ENCODE peak calls at places on chromosomes 7 and 10, in four cellular contexts. V, X, H and S are unnamed samples.

GRCh38 chr7:93156884-93157283 is 8.7 kb upstream of the SAMD9L start:
- DNase-seq in X (no peak), H (no peak), V (no peak), S (no peak)

GRCh38 chr7:151862606-151863381 is 14.1 kb downstream of the PRKAG2 start:
- DNase-seq in X (no peak), H (peak; percentile 45), V (no peak), S (no peak)

GRCh38 chr7:30181211-30181610 is 46.4 kb downstream of the MTURN start:
- DNase-seq in H (no peak), X (no peak), V (no peak), S (no peak)

GRCh38 chr10:113261130-113261529 is 291.7 kb upstream of the HABP2 start:
- DNase-seq in V (no peak), X (no peak), H (no peak), S (no peak)

GRCh38 chr7:1563939-1564602 is 5.8 kb downstream of the PSMG3 start:
- DNase-seq in V (no peak), H (no peak), X (no peak), S (no peak)

GRCh38 chr10:96313348-96313747 is 9.1 kb downstream of the DNTT start:
- DNase-seq in V (no peak), X (no peak), H (no peak), S (no peak)

GRCh38 chr7:111558948-111559347 is 3.3 kb downstream of the IMMP2L start:
- DNase-seq in V (no peak), X (no peak), H (no peak), S (no peak)

GRCh38 chr7:27172388-27172774 is 1.7 kb downstream of the HOXA10 start:
- DNase-seq in X (no peak), V (peak; percentile 47), H (peak; percentile 41), S (peak; percentile 5)

GRCh38 chr7:117322741-117323584 is at the start of gene WNT2:
- DNase-seq in V (no peak), H (no peak), X (no peak), S (no peak)

GRCh38 chr7:129436335-129436923 is 2.2 kb downstream of the STRIP2 start:
- DNase-seq in V (no peak), X (no peak), H (no peak), S (no peak)

GRCh38 chr10:58638406-58638805 is 125.7 kb downstream of the BICC1 start:
- DNase-seq in V (no peak), X (no peak), H (no peak), S (no peak)

GRCh38 chr10:58385784-58386112 is 538 bp downstream of the TFAM start:
- DNase-seq in X (peak; percentile 43), V (peak; percentile 54), H (peak; percentile 61), S (peak; percentile 19)

GRCh38 chr10:81873932-81874816 is 820 bp upstream of the NRG3 start:
- DNase-seq in H (peak; percentile 50), X (peak; percentile 74), V (no peak), S (peak; percentile 73)

DNA sequence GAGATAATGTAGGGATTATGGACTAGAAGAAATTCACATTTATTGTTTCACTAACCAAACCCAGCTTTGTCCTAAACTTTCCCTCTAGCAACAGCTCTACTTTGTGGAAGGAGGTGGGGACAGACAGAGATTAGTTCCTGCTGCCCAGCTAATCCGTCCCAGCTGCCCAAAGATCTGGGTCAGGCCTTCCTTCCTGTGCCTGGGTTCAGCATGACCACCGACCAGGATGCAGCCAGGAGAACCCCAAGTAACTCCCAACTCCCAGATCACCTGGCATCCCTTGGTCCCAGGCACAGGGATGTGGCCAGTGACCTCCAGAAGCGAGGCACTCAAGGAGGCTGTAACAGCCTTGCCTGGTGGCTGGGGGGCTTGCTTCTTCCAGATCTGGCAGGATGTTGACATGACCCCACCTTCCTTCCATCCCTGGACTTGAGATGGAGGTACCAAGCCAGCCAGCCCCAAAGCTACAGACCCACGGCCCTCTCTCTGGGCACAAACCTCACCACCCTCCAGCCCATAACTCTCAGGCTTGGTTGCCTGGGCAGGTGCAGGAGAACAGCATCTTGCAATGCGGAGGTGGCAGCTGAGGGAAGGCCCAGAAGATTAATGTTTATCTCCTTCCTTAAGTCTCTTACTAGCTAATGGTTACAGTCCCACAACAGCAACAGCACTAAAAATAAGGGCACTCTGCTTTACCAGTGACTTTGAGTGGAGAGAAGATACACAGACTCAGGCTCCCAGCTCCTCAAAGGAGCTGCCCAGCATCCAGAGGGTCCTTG is 11.1 kb downstream of the CAMK2G start:
- DNase-seq in X (no peak), V (no peak), H (no peak), S (no peak)
- TF ChIP-seq CTCF in X (no peak), V (no peak), H (no peak), S (no peak)

GRCh38 chr7:99030145-99030856 is 113.6 kb downstream of the SMURF1 start:
- DNase-seq in V (peak; percentile 54), H (no peak), X (peak; percentile 12), S (no peak)

GRCh38 chr7:99029481-99030144 is 114.3 kb downstream of the SMURF1 start:
- DNase-seq in X (no peak), H (no peak), V (no peak), S (no peak)

GRCh38 chr7:99030951-99031350 is 113.0 kb downstream of the SMURF1 start:
- DNase-seq in X (peak; percentile 23), H (no peak), V (peak; percentile 77), S (no peak)

GRCh38 chr7:99032928-99033327 is 111.0 kb downstream of the SMURF1 start:
- DNase-seq in X (peak; percentile 12), V (peak; percentile 49), H (no peak), S (no peak)

GRCh38 chr7:99031496-99031895 is 112.4 kb downstream of the SMURF1 start:
- DNase-seq in V (peak; percentile 47), H (no peak), X (peak; percentile 9), S (no peak)
- H3K36me3 ChIP-seq in V (peaks cover 86% of the 10 kb centered on the region), H (peaks cover 14% of the 10 kb centered on the region), X (no peaks in the 10 kb centered on the region), S (peaks cover 16% of the 10 kb centered on the region)

DNA sequence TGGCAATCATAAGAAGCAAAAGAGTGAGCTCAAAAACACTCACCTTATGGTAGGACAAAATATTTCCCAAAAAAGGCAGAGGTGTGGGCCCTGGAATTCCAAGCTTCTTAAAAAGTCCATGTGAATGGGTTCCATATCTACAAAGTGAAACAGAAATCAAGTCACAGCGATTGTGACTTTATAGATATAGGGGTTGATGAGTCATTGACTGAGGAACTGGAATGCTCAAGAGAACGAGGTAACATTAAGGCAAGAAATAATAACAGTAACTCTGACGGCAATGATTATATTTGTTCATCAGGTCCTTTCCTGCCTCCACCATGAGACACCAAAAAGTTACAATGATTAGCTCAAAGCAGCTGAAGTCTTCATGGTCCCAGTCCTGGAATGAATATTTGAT is 4.0 kb downstream of the CYP3A4 start:
- DNase-seq in H (no peak), X (no peak), V (no peak), S (no peak)
- TF ChIP-seq CTCF in H (no peak), X (no peak), V (no peak), S (no peak)

DNA sequence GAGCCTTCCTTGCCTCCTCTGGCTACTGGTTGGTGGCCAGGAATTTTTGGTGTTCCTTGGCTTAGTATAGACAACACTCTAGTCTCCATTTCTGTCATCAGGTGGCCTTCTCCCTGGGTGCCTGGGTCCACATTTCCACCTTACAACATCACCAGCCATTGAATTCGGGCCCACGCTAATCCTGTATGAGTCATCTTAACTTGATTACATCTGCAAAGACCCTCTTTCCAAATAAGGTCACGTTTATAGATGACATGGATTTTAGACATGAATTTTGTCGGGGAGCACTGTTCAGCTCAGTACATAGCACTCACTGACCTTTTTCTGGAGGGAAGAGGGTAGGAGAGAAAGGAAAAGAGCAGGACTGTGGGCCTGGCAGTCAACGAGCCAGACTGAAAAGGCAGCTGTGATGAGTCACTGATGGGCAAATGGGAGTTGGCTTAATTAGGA is 39.4 kb downstream of the MMRN2 start:
- DNase-seq in X (no peak), V (no peak), H (no peak), S (no peak)
- H3K36me3 ChIP-seq in X (no peaks in the 10 kb centered on the region), V (peaks cover 34% of the 10 kb centered on the region), H (no peaks in the 10 kb centered on the region), S (peaks cover 7% of the 10 kb centered on the region)

DNA sequence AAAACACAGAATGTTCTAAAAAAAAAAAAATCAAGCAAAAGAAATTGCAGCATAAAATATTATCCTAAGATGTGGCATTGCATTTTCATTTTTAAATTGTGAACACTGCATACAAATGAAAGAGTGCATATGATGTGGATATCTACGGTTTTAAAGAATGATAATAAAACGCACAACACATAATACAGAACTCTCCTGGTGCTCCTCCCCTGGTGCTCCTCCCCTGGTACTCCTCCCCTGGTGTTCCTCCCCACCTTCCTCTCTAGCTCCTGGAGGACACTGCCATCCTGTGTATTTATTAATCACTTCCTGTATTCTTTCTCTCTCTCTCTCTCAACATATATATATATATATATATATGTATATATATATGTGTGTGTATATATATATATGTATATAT is 100.1 kb downstream of the SLC37A3 start:
- DNase-seq in V (no peak), H (no peak), X (no peak), S (no peak)
- TF ChIP-seq CTCF in V (no peak), H (no peak), X (no peak), S (no peak)

DNA sequence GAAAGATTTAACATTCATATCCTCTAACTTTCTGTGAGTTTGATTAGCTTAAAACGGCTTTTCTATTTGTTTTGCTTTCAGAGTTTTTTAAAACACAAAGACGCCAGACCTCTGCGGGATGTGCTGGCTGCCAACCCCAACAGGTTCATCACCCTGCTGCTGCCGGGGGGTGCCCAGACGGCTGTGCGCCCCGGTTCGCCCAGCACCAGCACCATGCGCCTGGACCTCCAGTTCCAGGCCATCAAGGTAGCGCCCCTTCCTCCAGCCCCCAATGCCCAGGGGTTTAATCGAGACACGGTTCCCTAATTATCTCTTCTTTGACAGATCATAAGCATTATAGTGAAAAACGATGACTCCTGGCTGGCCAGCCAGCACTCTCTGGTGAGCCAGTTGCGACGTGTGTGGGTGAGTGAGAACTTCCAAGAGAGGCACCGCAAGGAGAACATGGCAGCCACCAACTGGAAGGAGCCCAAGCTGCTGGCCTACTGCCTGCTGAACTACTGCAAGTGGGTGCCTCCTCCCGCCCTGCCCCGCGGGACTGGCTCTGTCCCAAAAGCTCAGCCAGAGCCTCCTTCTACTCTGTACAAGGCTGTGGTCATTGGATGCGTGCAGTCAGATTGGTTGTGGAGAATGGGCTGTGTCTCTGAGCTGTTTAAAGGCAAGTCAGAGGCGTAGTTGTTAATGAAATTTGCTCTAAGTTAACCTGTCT is 71.2 kb downstream of the TRRAP start:
- DNase-seq in H (no peak), X (no peak), V (peak; percentile 45), S (no peak)
- H3K36me3 ChIP-seq in H (peaks cover 21% of the 10 kb centered on the region), X (no peaks in the 10 kb centered on the region), V (peaks cover 73% of the 10 kb centered on the region), S (peaks cover 51% of the 10 kb centered on the region)

DNA sequence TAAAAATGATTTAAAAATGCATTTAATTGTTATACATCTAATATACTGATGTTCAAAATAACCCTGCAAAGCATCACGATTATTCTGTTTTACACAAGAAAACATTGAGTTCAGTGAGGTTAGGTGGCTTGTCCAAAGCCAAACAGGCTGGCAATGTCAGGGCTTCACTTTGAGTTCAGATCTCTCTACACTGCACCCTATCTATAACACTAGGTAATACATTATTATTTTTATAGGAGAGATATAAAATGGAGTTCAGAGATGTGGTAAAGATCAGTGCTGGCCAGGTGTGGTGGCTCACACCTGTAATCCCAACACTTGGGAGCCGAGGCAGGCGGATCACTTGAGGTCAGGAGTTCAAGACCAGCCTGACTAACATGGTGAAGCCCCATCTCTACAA is 165.9 kb upstream of the MYO3A start:
- DNase-seq in H (no peak), V (no peak), X (no peak), S (no peak)
- TF ChIP-seq CTCF in H (no peak), V (no peak), X (no peak), S (no peak)

DNA sequence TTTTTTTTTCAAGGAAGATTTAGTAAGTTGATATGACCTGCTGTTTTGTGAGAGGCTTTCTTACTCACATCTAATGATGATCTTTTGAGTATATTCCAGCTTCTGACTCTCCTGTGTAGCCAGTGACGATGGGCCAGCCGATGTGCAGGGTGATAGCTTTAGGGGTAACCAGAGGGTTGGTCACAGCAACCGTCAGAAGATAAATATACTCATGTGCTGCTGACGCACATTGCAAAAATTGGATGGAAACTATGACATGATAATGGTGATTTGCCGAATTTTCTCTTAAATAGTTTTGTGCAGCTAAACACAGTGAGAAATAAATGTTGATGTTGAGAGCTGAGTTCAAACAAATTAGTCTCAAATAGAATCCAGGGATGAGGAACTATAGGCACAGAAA is 29.5 kb downstream of the R3HCC1L start:
- DNase-seq in X (no peak), V (no peak), H (no peak), S (no peak)
- H3K36me3 ChIP-seq in X (no peaks in the 10 kb centered on the region), V (peaks cover 4% of the 10 kb centered on the region), H (no peaks in the 10 kb centered on the region), S (no peaks in the 10 kb centered on the region)